ENCODE peak calls at places on chromosomes 5 and 9, in four cellular contexts. S is IMR-90, C is esophagus squamous epithelium, I is uterus. K is an unnamed sample.

GRCh38 chr5:159071382-159071781 is 28.3 kb downstream of the EBF1 start:
- DNase-seq in I (no peak), S (no peak), C (no peak), K (no peak)

GRCh38 chr5:74648835-74649286 is 8.3 kb upstream of the ENC1 start:
- DNase-seq in C (no peak), I (no peak), S (peak), K (peak)

GRCh38 chr5:142446131-142446959 is 121.5 kb upstream of the SPRY4 start:
- DNase-seq in I (no peak), S (peak), C (no peak), K (no peak)

GRCh38 chr5:112316006-112316405 is 103.1 kb downstream of the EPB41L4A start:
- DNase-seq in C (no peak), S (no peak), I (no peak), K (no peak)

GRCh38 chr5:61245936-61246335 is 83.7 kb upstream of the SMIM15 start:
- DNase-seq in I (no peak), C (no peak), S (no peak), K (peak)

GRCh38 chr5:173612948-173613347 is 3.5 kb downstream of the BOD1 start:
- DNase-seq in S (peak), C (no peak), I (no peak), K (no peak)

GRCh38 chr5:42718591-42718990 is 38.0 kb upstream of the CCDC152 start:
- DNase-seq in C (no peak), S (no peak), I (no peak), K (no peak)

GRCh38 chr9:84788803-84789462 is 119.4 kb downstream of the NTRK2 start:
- DNase-seq in S (no peak), C (no peak), I (no peak), K (no peak)

GRCh38 chr9:272251-273213 is 57.9 kb downstream of the DOCK8 start:
- DNase-seq in I (peak), S (no peak), C (no peak), K (no peak)

GRCh38 chr5:17187401-17187800 is 30.0 kb upstream of the BASP1 start:
- DNase-seq in C (no peak), I (no peak), S (peak), K (no peak)

DNA sequence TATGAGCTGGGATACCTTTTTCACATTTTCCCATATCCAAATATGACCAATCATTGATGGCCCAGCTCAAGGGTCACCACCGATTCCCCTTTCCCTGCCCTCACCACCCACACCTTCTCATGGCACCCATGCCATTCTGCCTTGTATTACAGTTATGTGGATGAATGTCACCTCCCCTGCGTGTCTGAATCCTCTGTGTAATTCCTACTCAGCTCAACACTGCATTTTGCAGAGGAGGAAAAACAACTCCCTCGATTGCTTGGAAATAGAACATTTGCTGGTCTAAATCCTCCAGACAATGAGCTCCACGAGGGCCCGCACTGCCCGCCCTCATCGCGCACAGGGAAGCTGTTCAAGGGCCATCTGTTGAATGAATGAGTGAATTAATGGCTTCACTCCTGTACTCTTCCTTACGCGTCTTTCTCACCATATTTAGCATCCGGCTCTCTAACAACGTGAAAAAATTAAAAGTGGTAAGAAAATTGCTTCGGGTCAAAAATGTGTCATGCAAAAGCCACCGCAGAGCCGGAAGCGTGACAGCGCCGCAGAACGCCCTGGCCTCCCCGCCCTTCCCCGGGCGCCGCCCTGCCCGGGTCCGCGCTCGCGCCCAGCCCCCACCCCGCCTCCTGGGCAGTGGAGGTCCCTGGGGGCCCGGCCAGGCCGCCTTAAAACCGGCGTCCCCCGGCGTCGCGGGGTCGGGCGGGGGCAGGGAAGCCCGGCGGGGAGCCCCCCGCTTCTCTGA is 703 bp downstream of the SUSD1 start:
- DNase-seq in S (peak), I (no peak), C (no peak), K (peak)
- TF ChIP-seq POLR2A in S (no peak), I (no peak), C (no peak), K (no peak)

DNA sequence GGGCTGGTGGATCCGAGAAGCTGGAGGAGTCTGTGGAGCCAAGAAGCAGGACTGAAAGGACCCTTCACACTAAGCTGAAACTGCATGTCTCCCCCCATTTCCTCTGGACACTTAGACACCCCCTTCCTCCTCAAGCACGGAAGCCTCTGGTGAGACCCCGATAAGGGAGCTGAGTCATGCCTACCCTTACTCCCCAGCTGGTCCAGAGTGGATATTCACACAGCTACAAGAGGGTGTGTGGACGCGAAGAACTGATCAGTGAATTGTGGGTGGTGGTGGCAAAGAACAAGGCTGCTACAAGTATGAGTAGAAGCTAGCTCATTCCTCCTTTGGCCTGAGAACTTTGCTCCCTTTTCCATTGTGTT is 4.3 kb downstream of the TLN1 start:
- DNase-seq in C (no peak), I (no peak), S (no peak), K (no peak)
- TF ChIP-seq POLR2A in C (no peak), I (no peak), S (no peak), K (no peak)

DNA sequence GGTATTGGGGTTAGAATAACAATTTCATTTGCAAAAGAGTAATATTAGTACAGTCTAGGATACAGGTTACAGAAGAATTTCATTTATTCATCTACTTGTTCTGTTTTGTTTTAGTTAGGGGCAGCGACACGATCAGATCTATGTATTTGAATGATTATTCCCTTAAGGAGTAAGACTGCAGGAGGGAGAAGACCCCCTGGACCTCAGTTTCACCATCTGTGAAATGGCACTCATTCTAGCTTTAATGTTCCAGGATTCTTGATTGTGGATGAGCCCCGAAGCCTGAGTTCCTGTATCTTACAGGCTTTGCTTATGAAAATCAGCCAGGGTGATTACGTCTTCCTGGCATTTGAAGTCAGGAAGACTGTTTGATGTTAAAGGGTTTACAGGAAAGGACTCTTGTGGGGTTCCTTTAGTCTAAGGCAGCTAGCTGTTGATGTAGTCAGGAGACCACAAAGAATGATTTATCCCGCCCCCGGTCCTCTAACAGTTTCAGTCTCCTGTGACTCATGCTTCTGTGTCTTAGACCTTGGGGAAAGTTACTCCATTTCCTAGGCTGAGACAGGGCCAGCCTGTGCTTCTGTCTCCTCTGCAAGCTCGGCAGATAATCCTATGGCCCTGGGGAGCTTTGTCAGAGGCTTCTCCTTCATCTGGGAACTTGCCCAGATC is 11.5 kb downstream of the SMIM3 start:
- DNase-seq in C (no peak), S (peak), I (peak), K (peak)
- TF ChIP-seq POLR2A in C (no peak), S (peak), I (no peak), K (peak)

GRCh38 chr9:123346826-123347225 is 9.2 kb upstream of the CRB2 start:
- DNase-seq in C (no peak), S (no peak), I (no peak), K (no peak)

GRCh38 chr9:123346026-123346425 is 10.0 kb upstream of the CRB2 start:
- DNase-seq in C (no peak), S (no peak), I (no peak), K (no peak)

GRCh38 chr9:123342247-123342646 is 13.8 kb upstream of the CRB2 start:
- DNase-seq in S (no peak), C (no peak), I (no peak), K (no peak)

GRCh38 chr9:123343428-123344272 is 12.3 kb upstream of the CRB2 start:
- DNase-seq in S (no peak), I (no peak), C (no peak), K (no peak)

DNA sequence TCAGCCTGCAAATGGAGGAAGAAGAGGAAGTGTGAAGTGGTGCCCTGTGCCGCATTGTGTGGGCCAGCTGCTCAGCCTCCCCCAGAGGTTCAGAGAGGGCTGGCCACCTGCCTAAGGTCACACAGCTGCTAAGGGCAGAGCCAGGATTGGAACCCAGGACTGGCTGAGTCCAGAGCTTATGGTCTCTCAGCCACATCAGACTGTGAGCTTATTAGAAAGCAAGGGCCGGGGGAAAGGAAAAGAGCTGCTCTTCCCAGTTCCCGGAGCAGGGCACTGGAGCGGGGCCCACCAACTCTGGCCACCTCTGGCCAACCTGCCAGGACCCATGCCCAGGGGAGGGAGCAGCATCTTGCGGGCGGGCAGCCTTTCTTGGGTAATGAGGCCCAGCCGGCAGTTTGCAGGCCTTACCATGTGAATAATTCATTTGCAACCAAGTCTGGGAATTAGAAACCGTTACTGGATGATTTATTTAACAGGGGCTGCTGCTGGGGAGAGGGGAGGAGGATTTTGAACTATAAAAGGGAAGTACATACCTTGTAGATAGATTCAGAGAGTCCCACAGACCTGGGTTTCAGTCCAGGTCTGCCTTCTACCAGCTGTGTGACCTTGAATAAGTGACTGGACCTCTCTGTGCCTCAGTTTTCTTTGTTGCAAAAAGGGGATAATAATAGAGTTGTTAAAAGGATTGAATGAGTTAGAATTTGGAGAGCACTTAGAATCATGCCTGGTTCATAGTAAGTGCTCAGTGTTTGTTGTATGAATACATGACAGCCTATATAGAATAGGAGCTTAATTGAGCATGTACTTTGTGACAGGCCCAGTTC is 11.5 kb upstream of the CRB2 start:
- DNase-seq in C (no peak), I (no peak), S (no peak), K (no peak)
- TF ChIP-seq POLR2A in C (no peak), I (no peak), S (no peak), K (no peak)

DNA sequence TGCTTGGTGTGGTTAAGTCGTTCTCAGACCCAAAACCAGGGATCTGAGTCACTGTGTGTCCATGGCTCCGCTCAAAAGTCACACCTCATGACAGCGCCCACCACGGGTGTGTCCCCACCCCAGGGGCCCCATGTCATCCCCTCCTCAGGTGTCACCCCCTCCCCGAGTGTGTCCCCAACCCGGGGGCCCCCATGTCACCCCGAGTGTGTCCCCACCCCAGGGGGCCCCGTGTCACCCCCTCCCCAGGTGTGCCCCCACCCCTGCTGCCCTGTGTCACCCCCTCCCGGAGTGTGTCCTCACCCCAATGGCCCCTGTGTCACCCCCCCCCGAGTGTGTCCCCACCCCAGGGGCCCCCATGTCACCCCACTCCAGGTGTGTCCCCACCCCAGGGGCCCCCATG is 5.1 kb downstream of the LRRC14B start:
- DNase-seq in I (no peak), S (no peak), C (no peak), K (no peak)
- TF ChIP-seq POLR2A in I (no peak), S (no peak), C (no peak), K (no peak)

DNA sequence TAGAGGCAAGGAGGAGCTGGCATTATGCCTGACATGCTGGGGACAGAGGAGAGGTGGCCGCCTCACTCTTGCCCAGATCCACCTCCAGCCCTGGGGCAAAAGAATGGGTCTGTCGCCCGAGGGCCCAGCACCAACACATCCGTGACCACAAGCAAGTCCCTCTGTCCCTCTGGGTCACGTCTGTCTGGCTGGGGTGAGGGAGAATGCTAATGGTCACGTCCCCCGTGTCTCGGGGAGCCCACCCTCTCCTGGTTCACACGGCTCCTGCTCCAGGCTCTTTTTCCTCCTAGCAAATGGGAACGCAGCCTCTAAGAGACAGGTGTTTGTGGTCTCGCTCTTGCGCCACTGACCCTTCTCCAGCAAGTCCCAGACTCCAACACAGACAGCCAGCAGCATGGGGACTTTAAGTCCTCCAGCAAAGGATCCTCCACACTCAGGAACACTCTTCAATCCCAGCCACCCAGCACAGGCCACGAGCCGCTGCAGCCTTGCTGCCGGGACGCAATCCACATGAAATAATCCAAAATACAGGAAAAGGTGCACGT is 4.1 kb downstream of the ENG start:
- DNase-seq in C (no peak), S (no peak), I (no peak), K (no peak)
- TF ChIP-seq POLR2A in C (no peak), S (no peak), I (no peak), K (no peak)

DNA sequence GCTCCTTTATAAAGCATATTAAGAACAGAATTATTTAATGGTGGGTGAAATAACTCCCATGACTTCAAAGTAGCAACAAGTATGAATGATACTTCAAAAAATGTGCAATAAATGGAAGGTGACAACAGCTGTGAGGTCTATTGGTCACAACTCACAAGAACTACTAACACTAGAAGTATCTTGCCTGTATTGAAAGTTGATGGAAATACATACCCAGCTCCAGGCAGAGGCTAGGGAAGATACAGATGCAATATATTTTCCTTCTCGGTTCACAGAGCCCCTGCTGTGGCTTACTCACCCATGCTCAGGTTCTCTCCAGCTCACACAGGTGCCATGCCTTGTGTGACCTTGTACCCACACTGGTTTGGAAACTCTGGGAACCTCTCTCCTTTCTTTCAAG is 133.8 kb downstream of the LIFR start:
- DNase-seq in I (no peak), C (no peak), S (no peak), K (no peak)
- TF ChIP-seq POLR2A in I (no peak), C (no peak), S (no peak), K (no peak)